ENCODE peak calls at places on chromosome 11, in seven cellular contexts. W is IMR-90, P is HFF-Myc, Q is cardiac fibroblast, D is thyroid gland, L is neural progenitor cell, B is prostate gland. U is an unnamed sample.

GRCh38 chr11:68373810-68374501 is 61.6 kb downstream of the LRP5 start:
- DNase-seq in W (peak; percentile 15), P (no peak), Q (peak; percentile 32), D (peak; percentile 74), L (peak; percentile 22), B (peak; percentile 42), U (peak; percentile 64)

GRCh38 chr11:5004429-5005274 is 10.0 kb downstream of the OR51L1 start:
- DNase-seq in W (peak; percentile 61), P (peak; percentile 9), Q (peak; percentile 78), D (peak; percentile 74), L (peak; percentile 71), B (peak; percentile 39), U (peak; percentile 57)

GRCh38 chr11:36724742-36725387 is 126.8 kb upstream of the RAG2 start:
- DNase-seq in W (no peak), P (no peak), Q (no peak), D (no peak), L (no peak), B (no peak), U (no peak)

GRCh38 chr11:24391165-24391564 is 105.7 kb upstream of the LUZP2 start:
- DNase-seq in W (peak; percentile 87), P (no peak), Q (peak; percentile 47), D (no peak), L (no peak), B (no peak), U (peak; percentile 78)

GRCh38 chr11:64246874-64247728 is at the start of gene PPP1R14B:
- DNase-seq in W (peak; percentile 80), P (no peak), Q (peak; percentile 84), D (peak; percentile 91), L (peak; percentile 95), B (peak; percentile 83), U (peak; percentile 85)

GRCh38 chr11:72308226-72309073 is 64.5 kb upstream of the PHOX2A start:
- DNase-seq in W (peak; percentile 98), P (peak; percentile 93), Q (peak; percentile 93), D (no peak), L (no peak), B (no peak), U (peak; percentile 88)

GRCh38 chr11:1163911-1164735 is 6.4 kb downstream of the MUC5AC start:
- DNase-seq in W (no peak), P (no peak), Q (no peak), D (no peak), L (no peak), B (no peak), U (no peak)

GRCh38 chr11:32391965-32392553 is 43.3 kb downstream of the WT1 start:
- DNase-seq in W (peak; percentile 70), P (no peak), Q (peak; percentile 95), D (no peak), L (no peak), B (no peak), U (peak; percentile 82)

GRCh38 chr11:65060913-65061408 is 2.6 kb upstream of the NAALADL1 start:
- DNase-seq in W (no peak), P (no peak), Q (peak; percentile 26), D (no peak), L (peak; percentile 55), B (no peak), U (peak; percentile 27)

GRCh38 chr11:126834573-126834972 is 166.0 kb downstream of the KIRREL3 start:
- DNase-seq in W (no peak), P (no peak), Q (no peak), D (no peak), L (no peak), B (no peak), U (no peak)

GRCh38 chr11:7520981-7521487 is 7.2 kb downstream of the PPFIBP2 start:
- DNase-seq in W (no peak), P (no peak), Q (no peak), D (no peak), L (no peak), B (no peak), U (no peak)

GRCh38 chr11:118046051-118046963 is 30.6 kb upstream of the TMPRSS4 start:
- DNase-seq in W (no peak), P (no peak), Q (no peak), D (no peak), L (no peak), B (no peak), U (no peak)

GRCh38 chr11:11028017-11028692 is 170.3 kb upstream of the ZBED5 start:
- DNase-seq in W (peak; percentile 44), P (no peak), Q (peak; percentile 57), D (peak; percentile 75), L (peak; percentile 76), B (peak; percentile 59), U (peak; percentile 50)

GRCh38 chr11:64916040-64916847 is 765 bp downstream of the ATG2A start:
- DNase-seq in W (peak; percentile 33), P (peak; percentile 30), Q (peak; percentile 40), D (peak; percentile 31), L (peak; percentile 47), B (no peak), U (peak; percentile 20)

GRCh38 chr11:45657496-45658260 is 7.7 kb downstream of the CHST1 start:
- DNase-seq in W (no peak), P (no peak), Q (no peak), D (no peak), L (no peak), B (no peak), U (no peak)

GRCh38 chr11:132821027-132821426 is 711.3 kb downstream of the OPCML start:
- DNase-seq in W (peak; percentile 43), P (no peak), Q (peak; percentile 23), D (no peak), L (no peak), B (no peak), U (peak; percentile 44)

GRCh38 chr11:125568970-125569912 is at the start of gene EI24:
- DNase-seq in W (peak; percentile 90), P (peak; percentile 56), Q (peak; percentile 92), D (peak; percentile 88), L (peak; percentile 98), B (peak; percentile 85), U (peak; percentile 92)

GRCh38 chr11:35317253-35317652 is 102.1 kb downstream of the SLC1A2 start:
- DNase-seq in W (no peak), P (no peak), Q (no peak), D (no peak), L (no peak), B (no peak), U (no peak)

GRCh38 chr11:101346591-101346990 is 217.0 kb upstream of the PGR start:
- DNase-seq in W (peak; percentile 20), P (no peak), Q (peak; percentile 1), D (no peak), L (no peak), B (no peak), U (no peak)

GRCh38 chr11:91978747-91979146 is 245.9 kb upstream of the FAT3 start:
- DNase-seq in W (no peak), P (no peak), Q (no peak), D (no peak), L (no peak), B (no peak), U (no peak)

GRCh38 chr11:16924826-16925494 is 89.3 kb downstream of the PLEKHA7 start:
- DNase-seq in W (no peak), P (no peak), Q (peak; percentile 32), D (peak; percentile 96), L (peak; percentile 72), B (peak; percentile 79), U (peak; percentile 47)

GRCh38 chr11:37632748-37633147 is 1034.7 kb upstream of the RAG2 start:
- DNase-seq in W (no peak), P (no peak), Q (no peak), D (no peak), L (no peak), B (no peak), U (no peak)

DNA sequence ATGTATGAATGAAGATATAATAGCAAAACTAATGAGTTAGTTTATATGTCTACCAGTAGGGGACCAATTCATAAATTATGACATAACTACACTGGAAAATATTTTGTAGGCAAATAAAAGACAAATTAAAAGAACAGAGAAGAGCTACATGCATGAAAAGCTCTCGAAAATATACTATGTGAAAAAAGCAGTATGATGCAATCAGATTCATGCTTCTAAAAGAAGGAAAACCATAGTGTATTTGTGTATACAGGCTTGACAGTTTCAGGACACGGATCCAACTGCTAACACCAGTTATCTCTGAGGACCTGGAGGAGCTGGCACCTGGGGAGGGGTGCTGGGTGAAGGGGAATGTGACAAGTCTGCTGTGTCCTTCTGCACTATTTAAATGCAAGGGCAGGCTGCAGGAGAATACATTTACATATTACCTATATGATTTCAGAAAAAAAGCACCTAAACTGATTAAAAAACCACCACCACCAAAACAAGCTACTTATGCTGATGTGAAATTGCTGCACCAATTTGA is 6.8 kb downstream of the SMCO4 start:
- DNase-seq in W (no peak), P (no peak), Q (no peak), D (no peak), L (no peak), B (no peak), U (no peak)
- H3K4me3 ChIP-seq in W (no peak overlapping the region), P (no peak overlapping the region), Q (no peak overlapping the region), D (no peak overlapping the region), L (no peak overlapping the region), B (no peak overlapping the region), U (no peak overlapping the region)

GRCh38 chr11:62428871-62429601 is 10.2 kb downstream of the SCGB1A1 start:
- DNase-seq in W (no peak), P (no peak), Q (no peak), D (no peak), L (no peak), B (no peak), U (no peak)

GRCh38 chr11:62430350-62430749 is 11.5 kb downstream of the SCGB1A1 start:
- DNase-seq in W (no peak), P (peak; percentile 79), Q (no peak), D (no peak), L (no peak), B (no peak), U (no peak)

GRCh38 chr11:62432695-62433094 is 13.9 kb downstream of the SCGB1A1 start:
- DNase-seq in W (no peak), P (no peak), Q (no peak), D (no peak), L (no peak), B (no peak), U (no peak)

GRCh38 chr11:62433141-62433543 is 14.3 kb downstream of the SCGB1A1 start:
- DNase-seq in W (no peak), P (no peak), Q (no peak), D (no peak), L (no peak), B (peak; percentile 29), U (no peak)

GRCh38 chr11:62431171-62431895 is 12.5 kb downstream of the SCGB1A1 start:
- DNase-seq in W (peak; percentile 92), P (no peak), Q (peak; percentile 72), D (no peak), L (no peak), B (no peak), U (peak; percentile 93)
- TF ChIP-seq CTCF in W (no peak), P (no peak), Q (no peak), D (no peak), L (no peak), B (no peak), U (no peak)

DNA sequence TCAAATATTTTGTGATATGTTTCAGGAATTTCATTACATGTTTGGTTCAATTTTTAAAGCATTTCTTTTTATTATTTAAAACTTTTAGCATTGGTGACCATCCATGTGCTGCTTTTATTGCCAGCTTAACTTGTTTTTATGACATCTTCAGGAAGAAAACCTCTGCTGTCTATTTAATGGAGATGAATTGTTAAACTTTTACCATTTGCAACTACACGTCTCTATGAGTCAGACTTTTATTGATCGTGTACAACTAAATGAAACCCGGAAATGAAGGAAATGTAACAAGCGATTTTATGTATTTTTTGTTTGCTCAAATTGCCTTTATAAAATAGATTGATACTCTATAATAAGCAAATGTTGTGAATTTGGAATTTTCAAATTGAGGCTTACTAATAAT is 113.0 kb downstream of the PTPRJ start:
- DNase-seq in W (no peak), P (no peak), Q (no peak), D (no peak), L (no peak), B (no peak), U (peak; percentile 30)
- H3K4me3 ChIP-seq in W (no peak overlapping the region), P (no peak overlapping the region), Q (no peak overlapping the region), D (no peak overlapping the region), L (no peak overlapping the region), B (no peak overlapping the region), U (no peak overlapping the region)

GRCh38 chr11:81007046-81007445 is 1566.2 kb upstream of the TENM4 start:
- DNase-seq in W (peak; percentile 14), P (no peak), Q (peak; percentile 56), D (no peak), L (no peak), B (no peak), U (peak; percentile 24)
- TF ChIP-seq CTCF in W (peak; percentile 28), P (no peak), Q (no peak), D (no peak), L (peak; percentile 39), B (peak; percentile 11), U (no peak)

U was measured in fibroblast of lung.